ENCODE peak calls at places on chromosome 10, in five cellular contexts. M is HEK293T, W is NCI-H460, N is pancreas, J is mucosa of gallbladder. O is an unnamed sample.

GRCh38 chr10:123354521-123354920 is 200.3 kb downstream of the BUB3 start:
- DNase-seq in M (no peak), N (no peak), J (no peak), W (no peak), O (no peak)

GRCh38 chr10:1063232-1063862 is 7.2 kb downstream of the WDR37 start:
- DNase-seq in M (no peak), N (no peak), W (no peak), J (no peak), O (no peak)

GRCh38 chr10:60842694-60843093 is 64.4 kb downstream of the CDK1 start:
- DNase-seq in M (no peak), N (no peak), J (no peak), W (no peak), O (no peak)

GRCh38 chr10:4023997-4024396 is 239.0 kb upstream of the KLF6 start:
- DNase-seq in N (no peak), M (no peak), J (no peak), W (no peak), O (no peak)

GRCh38 chr10:70738425-70739121 is 46.6 kb downstream of the TBATA start:
- DNase-seq in M (peak), N (no peak), J (no peak), W (no peak), O (no peak)

GRCh38 chr10:28769147-28769604 is 91.9 kb downstream of the BAMBI start:
- DNase-seq in M (no peak), W (no peak), J (no peak), N (no peak), O (no peak)

GRCh38 chr10:19872504-19873271 is 56.5 kb downstream of the PLXDC2 start:
- DNase-seq in N (no peak), M (no peak), W (no peak), J (no peak), O (no peak)

GRCh38 chr10:70620020-70620289 is 17.4 kb upstream of the PRF1 start:
- DNase-seq in M (no peak), N (no peak), J (no peak), W (no peak), O (no peak)

GRCh38 chr10:104328916-104329710 is 9.2 kb downstream of the ITPRIP start:
- DNase-seq in W (peak), M (peak), N (no peak), J (no peak), O (peak)

GRCh38 chr10:98560585-98560984 is 113.8 kb upstream of the HPS1 start:
- DNase-seq in W (no peak), M (no peak), J (no peak), N (no peak), O (no peak)

GRCh38 chr10:34612446-34612845 is 202.7 kb downstream of the PARD3 start:
- DNase-seq in J (no peak), W (no peak), N (no peak), M (no peak), O (no peak)

GRCh38 chr10:42475168-42476098 is 162.9 kb downstream of the ZNF33B start:
- DNase-seq in N (peak), W (no peak), J (no peak), M (peak), O (peak)

GRCh38 chr10:91709394-91709798 is 76.5 kb upstream of the PPP1R3C start:
- DNase-seq in J (no peak), N (no peak), W (no peak), M (no peak), O (peak)

GRCh38 chr10:90777614-90778013 is 80.2 kb downstream of the HTR7 start:
- DNase-seq in N (no peak), W (no peak), M (no peak), J (no peak), O (no peak)

GRCh38 chr10:132167976-132168375 is 18.8 kb upstream of the DPYSL4 start:
- DNase-seq in J (no peak), M (no peak), W (no peak), N (no peak), O (no peak)

GRCh38 chr10:20885678-20886077 is 11.4 kb downstream of the NEBL start:
- DNase-seq in M (no peak), W (peak), J (no peak), N (no peak), O (no peak)

GRCh38 chr10:113000876-113001598 is 51.0 kb downstream of the TCF7L2 start:
- DNase-seq in J (peak), W (no peak), N (no peak), M (no peak), O (no peak)

GRCh38 chr10:14953452-14954000 is 370 bp downstream of the DCLRE1C start:
- DNase-seq in J (peak), N (no peak), M (peak), W (no peak), O (peak)

GRCh38 chr10:25017247-25017590 is 807 bp downstream of the THNSL1 start:
- DNase-seq in M (peak), J (peak), N (no peak), W (no peak), O (peak)

GRCh38 chr10:34628174-34628802 is 186.8 kb downstream of the PARD3 start:
- DNase-seq in N (no peak), J (peak), W (no peak), M (peak), O (no peak)

GRCh38 chr10:97676770-97677581 is 10.1 kb downstream of the AVPI1 start:
- DNase-seq in M (peak), W (peak), J (no peak), N (no peak), O (peak)

GRCh38 chr10:79003183-79004100 is 65.3 kb upstream of the ZMIZ1 start:
- DNase-seq in N (peak), J (peak), M (no peak), W (no peak), O (no peak)

GRCh38 chr10:132199854-132200311 is 13.1 kb downstream of the DPYSL4 start:
- DNase-seq in M (no peak), J (no peak), W (no peak), N (peak), O (no peak)

GRCh38 chr10:43978936-43979335 is 330.3 kb upstream of the ZNF32 start:
- DNase-seq in J (no peak), W (no peak), M (no peak), N (peak), O (no peak)

GRCh38 chr10:99538287-99538917 is 5.7 kb downstream of the NKX2-3 start:
- DNase-seq in M (no peak), W (no peak), N (no peak), J (no peak), O (no peak)

GRCh38 chr10:22613011-22613410 is 101.4 kb downstream of the PIP4K2A start:
- DNase-seq in W (no peak), J (no peak), N (no peak), M (no peak), O (no peak)

GRCh38 chr10:103800789-103801540 is 54.4 kb downstream of the SH3PXD2A start:
- DNase-seq in W (no peak), N (no peak), M (no peak), J (no peak), O (peak)

GRCh38 chr10:75987610-75988009 is 556.2 kb downstream of the LRMDA start:
- DNase-seq in W (no peak), J (no peak), M (no peak), N (no peak), O (peak)

GRCh38 chr10:75565286-75566251 is 134.1 kb downstream of the LRMDA start:
- DNase-seq in M (no peak), J (no peak), W (no peak), N (no peak), O (no peak)

GRCh38 chr10:323651-324293 is 188.5 kb downstream of the ZMYND11 start:
- DNase-seq in M (no peak), N (no peak), J (peak), W (peak), O (peak)

GRCh38 chr10:94210465-94211186 is 152.1 kb downstream of the NOC3L start:
- DNase-seq in M (no peak), W (no peak), J (no peak), N (no peak), O (no peak)

GRCh38 chr10:24617771-24618396 is 105.8 kb downstream of the ARHGAP21 start:
- DNase-seq in N (peak), M (peak), J (peak), W (peak), O (peak)

GRCh38 chr10:93471110-93471651 is 11.0 kb downstream of the MYOF start:
- DNase-seq in M (no peak), W (peak), J (no peak), N (no peak), O (peak)

GRCh38 chr10:50469288-50469687 is 154.5 kb downstream of the SGMS1 start:
- DNase-seq in M (no peak), W (no peak), J (no peak), N (no peak), O (no peak)

GRCh38 chr10:18777258-18777657 is 118.0 kb downstream of the ARL5B start:
- DNase-seq in W (no peak), N (no peak), M (no peak), J (no peak), O (no peak)

GRCh38 chr10:85741626-85742300 is 624.8 kb downstream of the GRID1 start:
- DNase-seq in M (no peak), J (no peak), W (no peak), N (no peak), O (no peak)

GRCh38 chr10:132447446-132448247 is 50.6 kb downstream of the PWWP2B start:
- DNase-seq in N (peak), J (no peak), M (no peak), W (peak), O (no peak)

GRCh38 chr10:116716381-116716780 is 26.0 kb downstream of the HSPA12A start:
- DNase-seq in M (no peak), N (no peak), J (no peak), W (no peak), O (no peak)

O was measured in COLO829.